ENCODE peak calls at places on chromosomes 13 and 19, in seven cellular contexts. E is aorta, T is colonic mucosa, A is PC-3, P is foreskin fibroblast, M is A172, U is NCI-H460. C is an unnamed sample.

GRCh38 chr13:105848494-105848893 is 687.0 kb downstream of the EFNB2 start:
- DNase-seq in A (no peak), M (no peak), U (no peak), P (no peak), E (no peak), T (no peak), C (no peak)

GRCh38 chr13:95327190-95327589 is 25.9 kb upstream of the ABCC4 start:
- DNase-seq in P (no peak), M (no peak), U (no peak), E (no peak), T (no peak), A (no peak), C (no peak)

GRCh38 chr13:111913790-111914189 is 153.2 kb upstream of the SOX1 start:
- DNase-seq in E (no peak), M (no peak), T (peak; percentile 7), U (no peak), P (no peak), A (no peak), C (no peak)

GRCh38 chr13:31733066-31733465 is 6.3 kb upstream of the RXFP2 start:
- DNase-seq in P (peak; percentile 28), U (no peak), T (no peak), A (no peak), E (no peak), M (no peak), C (no peak)

GRCh38 chr19:27779953-27780352 is 1433.0 kb downstream of the UQCRFS1 start:
- DNase-seq in A (no peak), U (no peak), T (no peak), E (no peak), P (no peak), M (no peak), C (no peak)

GRCh38 chr19:14768001-14768400 is 10.4 kb downstream of the ADGRE2 start:
- DNase-seq in M (no peak), E (peak; percentile 61), U (no peak), T (no peak), P (no peak), A (no peak), C (no peak)

GRCh38 chr19:33302175-33302973 is at the start of gene CEBPA:
- DNase-seq in U (peak; percentile 78), P (peak; percentile 94), A (peak; percentile 74), T (peak; percentile 82), M (peak; percentile 34), E (peak; percentile 92), C (peak; percentile 26)

GRCh38 chr19:47133021-47133471 is 2.4 kb downstream of the SAE1 start:
- DNase-seq in U (no peak), P (no peak), M (no peak), E (no peak), T (no peak), A (no peak), C (no peak)

GRCh38 chr19:29872224-29872731 is 60.5 kb downstream of the CCNE1 start:
- DNase-seq in E (peak; percentile 67), A (no peak), P (peak; percentile 24), T (no peak), M (no peak), U (no peak), C (no peak)

GRCh38 chr13:114105351-114106225 is 26.8 kb downstream of the RASA3 start:
- DNase-seq in T (no peak), P (peak; percentile 56), E (peak; percentile 72), M (no peak), A (no peak), U (no peak), C (no peak)

GRCh38 chr13:91576590-91576989 is 178.2 kb downstream of the GPC5 start:
- DNase-seq in E (no peak), P (no peak), U (no peak), A (no peak), M (no peak), T (peak; percentile 19), C (no peak)

GRCh38 chr13:102729560-102730275 is 34.9 kb upstream of the METTL21C start:
- DNase-seq in P (peak; percentile 76), U (peak; percentile 47), M (peak; percentile 81), A (peak; percentile 74), T (no peak), E (no peak), C (no peak)

GRCh38 chr13:73001971-73002370 is 56.8 kb upstream of the KLF5 start:
- DNase-seq in M (no peak), A (no peak), P (no peak), U (no peak), T (no peak), E (no peak), C (no peak)